ENCODE peak calls at places on chromosome 15, in eight cellular contexts. E is head of caudate nucleus, B is cardiac muscle cell, V is HT1080, M is OCI-LY7, J is NCI-H510A treated with DMSO at 0.1 percent for 48 hours, K is AG04450, H is HT-29. S is an unnamed sample.

GRCh38 chr15:31758126-31758525 is 272.2 kb upstream of the CHRNA7 start:
- DNase-seq in J (peak; percentile 41), E (peak; percentile 89), V (peak; percentile 24), M (peak; percentile 8), B (peak; percentile 44), K (no peak), H (peak; percentile 89), S (peak; percentile 94)

GRCh38 chr15:57323806-57324589 is 52.3 kb upstream of the CGNL1 start:
- DNase-seq in B (no peak), J (peak; percentile 77), K (no peak), E (peak; percentile 31), V (peak; percentile 85), H (peak; percentile 55), M (peak; percentile 66), S (no peak)

GRCh38 chr15:70917955-70918354 is 25.3 kb downstream of the LRRC49 start:
- DNase-seq in E (no peak), M (no peak), V (no peak), H (no peak), K (no peak), J (no peak), B (no peak), S (no peak)

GRCh38 chr15:63600646-63601025 is 3.4 kb downstream of the FBXL22 start:
- DNase-seq in J (no peak), V (peak; percentile 86), B (peak; percentile 97), M (no peak), K (peak; percentile 78), E (peak; percentile 64), H (peak; percentile 97), S (peak; percentile 82)

GRCh38 chr15:72227192-72227586 is 3.8 kb downstream of the PKM start:
- DNase-seq in H (no peak), V (peak; percentile 85), B (peak; percentile 85), M (peak; percentile 24), E (no peak), J (no peak), K (no peak), S (peak; percentile 10)

GRCh38 chr15:82040395-82040794 is 5.4 kb downstream of the MEX3B start:
- DNase-seq in E (no peak), H (no peak), J (no peak), V (no peak), M (no peak), K (no peak), B (no peak), S (no peak)

GRCh38 chr15:52486003-52486996 is 42.4 kb downstream of the MYO5A start:
- DNase-seq in J (no peak), M (no peak), H (no peak), E (no peak), V (no peak), B (no peak), K (no peak), S (peak; percentile 85)

GRCh38 chr15:64029111-64029510 is 17.2 kb downstream of the DAPK2 start:
- DNase-seq in H (no peak), V (no peak), E (peak; percentile 76), M (no peak), K (no peak), B (no peak), J (no peak), S (peak; percentile 98)

GRCh38 chr15:35206060-35206675 is 121.1 kb upstream of the NANOGP8 start:
- DNase-seq in H (peak; percentile 81), E (no peak), B (peak; percentile 23), J (no peak), M (peak; percentile 7), V (peak; percentile 37), K (no peak), S (no peak)

GRCh38 chr15:28096720-28097431 is 2.2 kb downstream of the OCA2 start:
- DNase-seq in V (no peak), E (no peak), B (no peak), H (no peak), J (no peak), K (no peak), M (no peak), S (no peak)

GRCh38 chr15:34795267-34796081 is at the start of gene ACTC1:
- DNase-seq in V (peak; percentile 52), M (no peak), H (no peak), K (no peak), J (no peak), E (no peak), B (peak; percentile 55), S (no peak)

GRCh38 chr15:80160570-80161156 is 7.9 kb downstream of the FAH start:
- DNase-seq in V (peak; percentile 94), E (peak; percentile 28), K (peak; percentile 78), B (peak; percentile 97), M (peak; percentile 75), H (no peak), J (peak; percentile 40), S (peak; percentile 84)

GRCh38 chr15:88938802-88939485 is 25.8 kb upstream of the MFGE8 start:
- DNase-seq in V (peak; percentile 6), K (no peak), H (no peak), E (no peak), M (no peak), J (no peak), B (peak; percentile 82), S (no peak)

GRCh38 chr15:87347806-87348515 is 908.6 kb downstream of the NTRK3 start:
- DNase-seq in M (no peak), B (no peak), V (no peak), E (no peak), J (no peak), H (no peak), K (no peak), S (no peak)

GRCh38 chr15:60370804-60371700 is 26.7 kb downstream of the ANXA2 start:
- DNase-seq in H (peak; percentile 93), J (no peak), K (peak; percentile 94), B (peak; percentile 99), E (no peak), M (no peak), V (peak; percentile 99), S (peak; percentile 7)

GRCh38 chr15:48358229-48358641 is 27.0 kb downstream of the DUT start:
- DNase-seq in V (peak; percentile 34), B (peak; percentile 61), H (peak; percentile 34), J (peak; percentile 5), M (peak; percentile 19), E (no peak), K (no peak), S (peak; percentile 56)

GRCh38 chr15:93235926-93236781 is 147.1 kb upstream of the RGMA start:
- DNase-seq in M (no peak), H (no peak), E (peak; percentile 28), V (no peak), B (no peak), K (no peak), J (no peak), S (peak; percentile 64)

GRCh38 chr15:72727154-72727553 is 41.1 kb downstream of the BBS4 start:
- DNase-seq in M (no peak), B (no peak), J (no peak), H (no peak), K (no peak), V (no peak), E (no peak), S (no peak)

GRCh38 chr15:22869856-22870255 is 31.4 kb downstream of the NIPA2 start:
- DNase-seq in H (no peak), V (no peak), J (no peak), K (no peak), B (no peak), M (no peak), E (no peak), S (no peak)

GRCh38 chr15:25743160-25743908 is 119.8 kb downstream of the ATP10A start:
- DNase-seq in H (no peak), M (no peak), E (no peak), K (no peak), V (no peak), J (no peak), B (no peak), S (no peak)

GRCh38 chr15:34855893-34856292 is 60.5 kb upstream of the ACTC1 start:
- DNase-seq in E (no peak), J (no peak), V (peak; percentile 65), H (no peak), M (no peak), B (peak; percentile 11), K (no peak), S (peak; percentile 58)

S was measured in pons.